ENCODE peak calls at places on chromosomes 11 and 22, in four cellular contexts. One of them, this sample, is unnamed.

GRCh38 chr11:129846508-129847335 is 31.1 kb downstream of the TMEM45B start:
- DNase-seq in brain microvascular endothelial cell: peak
- DNase-seq in mesothelial cell of epicardium: no peak
- DNase-seq in NCI-H2171: no peak
- DNase-seq in this sample: no peak

GRCh38 chr11:63508009-63508408 is 2.1 kb downstream of the LGALS12 start:
- DNase-seq in NCI-H2171: no peak
- DNase-seq in mesothelial cell of epicardium: no peak
- DNase-seq in brain microvascular endothelial cell: no peak
- DNase-seq in this sample: no peak

GRCh38 chr22:48895831-48896765 is 931.6 kb downstream of the BRD1 start:
- DNase-seq in brain microvascular endothelial cell: no peak
- DNase-seq in NCI-H2171: no peak
- DNase-seq in mesothelial cell of epicardium: no peak
- DNase-seq in this sample: no peak

GRCh38 chr22:42418811-42419243 is 13.4 kb downstream of the NFAM1 start:
- DNase-seq in NCI-H2171: peak
- DNase-seq in brain microvascular endothelial cell: no peak
- DNase-seq in mesothelial cell of epicardium: no peak
- DNase-seq in this sample: peak

GRCh38 chr11:68189888-68190287 is 23.2 kb downstream of the KMT5B start:
- DNase-seq in NCI-H2171: no peak
- DNase-seq in brain microvascular endothelial cell: no peak
- DNase-seq in mesothelial cell of epicardium: no peak
- DNase-seq in this sample: no peak

GRCh38 chr11:100719809-100720221 is 32.7 kb downstream of the ARHGAP42 start:
- DNase-seq in mesothelial cell of epicardium: no peak
- DNase-seq in NCI-H2171: peak
- DNase-seq in brain microvascular endothelial cell: peak
- DNase-seq in this sample: no peak

GRCh38 chr11:119540370-119541125 is 117.6 kb upstream of the THY1 start:
- DNase-seq in brain microvascular endothelial cell: no peak
- DNase-seq in mesothelial cell of epicardium: no peak
- DNase-seq in NCI-H2171: no peak
- DNase-seq in this sample: no peak

GRCh38 chr22:46971141-46971775 is 208.8 kb downstream of the TBC1D22A start:
- DNase-seq in brain microvascular endothelial cell: peak
- DNase-seq in NCI-H2171: no peak
- DNase-seq in mesothelial cell of epicardium: no peak
- DNase-seq in this sample: no peak

GRCh38 chr11:14390669-14391068 is 31.7 kb upstream of the RRAS2 start:
- DNase-seq in mesothelial cell of epicardium: no peak
- DNase-seq in NCI-H2171: no peak
- DNase-seq in brain microvascular endothelial cell: no peak
- DNase-seq in this sample: no peak

GRCh38 chr11:79294845-79295520 is 145.8 kb downstream of the TENM4 start:
- DNase-seq in brain microvascular endothelial cell: no peak
- DNase-seq in mesothelial cell of epicardium: no peak
- DNase-seq in NCI-H2171: no peak
- DNase-seq in this sample: no peak

GRCh38 chr22:19874307-19875060 is 19.8 kb upstream of the GNB1L start:
- DNase-seq in NCI-H2171: peak
- DNase-seq in mesothelial cell of epicardium: peak
- DNase-seq in brain microvascular endothelial cell: no peak
- DNase-seq in this sample: peak

GRCh38 chr11:44507896-44508440 is 57.5 kb upstream of the CD82 start:
- DNase-seq in mesothelial cell of epicardium: no peak
- DNase-seq in NCI-H2171: no peak
- DNase-seq in brain microvascular endothelial cell: no peak
- DNase-seq in this sample: no peak

GRCh38 chr22:35594686-35595085 is 22.4 kb downstream of the MB start:
- DNase-seq in brain microvascular endothelial cell: no peak
- DNase-seq in NCI-H2171: no peak
- DNase-seq in mesothelial cell of epicardium: no peak
- DNase-seq in this sample: no peak

GRCh38 chr11:34278175-34278574 is 79.6 kb downstream of the ABTB2 start:
- DNase-seq in brain microvascular endothelial cell: no peak
- DNase-seq in NCI-H2171: no peak
- DNase-seq in mesothelial cell of epicardium: no peak
- DNase-seq in this sample: no peak

GRCh38 chr22:27170491-27170890 is 513.1 kb downstream of the MIAT start:
- DNase-seq in brain microvascular endothelial cell: peak
- DNase-seq in mesothelial cell of epicardium: no peak
- DNase-seq in NCI-H2171: no peak
- DNase-seq in this sample: no peak

GRCh38 chr22:49833340-49834007 is 5.8 kb upstream of the BRD1 start:
- DNase-seq in mesothelial cell of epicardium: no peak
- DNase-seq in NCI-H2171: no peak
- DNase-seq in brain microvascular endothelial cell: no peak
- DNase-seq in this sample: peak

GRCh38 chr11:86593833-86594232 is 78.6 kb downstream of the ME3 start:
- DNase-seq in mesothelial cell of epicardium: no peak
- DNase-seq in NCI-H2171: no peak
- DNase-seq in brain microvascular endothelial cell: no peak
- DNase-seq in this sample: no peak

GRCh38 chr11:64810891-64811272 is 531 bp upstream of the MEN1 start:
- DNase-seq in mesothelial cell of epicardium: no peak
- DNase-seq in brain microvascular endothelial cell: peak
- DNase-seq in NCI-H2171: no peak
- DNase-seq in this sample: no peak

GRCh38 chr11:69001301-69002081 is 11.6 kb downstream of the MRGPRF start:
- DNase-seq in brain microvascular endothelial cell: no peak
- DNase-seq in mesothelial cell of epicardium: no peak
- DNase-seq in NCI-H2171: no peak
- DNase-seq in this sample: peak

GRCh38 chr11:86510097-86510496 is 135.4 kb downstream of the CCDC81 start:
- DNase-seq in mesothelial cell of epicardium: no peak
- DNase-seq in brain microvascular endothelial cell: no peak
- DNase-seq in NCI-H2171: no peak
- DNase-seq in this sample: no peak

GRCh38 chr22:31055322-31056159 is 25.6 kb upstream of the SMTN start:
- DNase-seq in mesothelial cell of epicardium: peak
- DNase-seq in brain microvascular endothelial cell: peak
- DNase-seq in NCI-H2171: no peak
- DNase-seq in this sample: peak

GRCh38 chr22:18110194-18110943 is at the start of gene TUBA8:
- DNase-seq in brain microvascular endothelial cell: peak
- DNase-seq in NCI-H2171: peak
- DNase-seq in mesothelial cell of epicardium: no peak
- DNase-seq in this sample: no peak

GRCh38 chr22:39739338-39740027 is 154.1 kb downstream of the ENTHD1 start:
- DNase-seq in brain microvascular endothelial cell: no peak
- DNase-seq in mesothelial cell of epicardium: no peak
- DNase-seq in NCI-H2171: no peak
- DNase-seq in this sample: no peak

GRCh38 chr11:109309153-109309552 is 112.8 kb upstream of the C11orf87 start:
- DNase-seq in NCI-H2171: peak
- DNase-seq in brain microvascular endothelial cell: peak
- DNase-seq in mesothelial cell of epicardium: no peak
- DNase-seq in this sample: no peak

This sample was measured in lower lobe of right lung.